ENCODE peak calls at places on chromosome 17, in seven cellular contexts. R is glomerular endothelial cell; U is head of caudate nucleus; W is CD8-positive, alpha-beta memory T cell; V is lower lobe of right lung; I is left lung; F is NCI-H1092 treated with DMSO at 0.1 percent for 48 hours. E is an unnamed sample.

GRCh38 chr17:74096456-74096855 is 107.0 kb upstream of the RPL38 start:
- DNase-seq in I (no peak), W (no peak), F (no peak), V (no peak), R (no peak), U (no peak), E (no peak)

GRCh38 chr17:79036609-79037008 is 12.6 kb downstream of the C1QTNF1 start:
- DNase-seq in R (peak), F (no peak), V (no peak), U (no peak), W (no peak), I (no peak), E (no peak)

GRCh38 chr17:77375917-77376651 is 235.3 kb downstream of the SEC14L1 start:
- DNase-seq in R (no peak), W (peak), F (no peak), V (no peak), I (no peak), U (no peak), E (no peak)

GRCh38 chr17:76124582-76125390 is 16.3 kb downstream of the FOXJ1 start:
- DNase-seq in V (peak), I (no peak), W (no peak), F (no peak), R (no peak), U (no peak), E (no peak)

GRCh38 chr17:29977836-29978235 is 36.4 kb downstream of the EFCAB5 start:
- DNase-seq in R (no peak), U (no peak), F (no peak), W (no peak), I (no peak), V (no peak), E (no peak)

GRCh38 chr17:75617218-75617617 is 16.0 kb upstream of the SMIM5 start:
- DNase-seq in R (no peak), I (no peak), V (no peak), U (no peak), W (no peak), F (no peak), E (no peak)

GRCh38 chr17:76414334-76415295 is 30.2 kb downstream of the SPHK1 start:
- DNase-seq in W (no peak), F (peak), I (no peak), R (no peak), U (peak), V (no peak), E (peak)

GRCh38 chr17:40071720-40072480 is 9.1 kb downstream of the THRA start:
- DNase-seq in F (peak), R (no peak), U (peak), W (no peak), V (peak), I (peak), E (peak)

GRCh38 chr17:16872836-16873653 is 98.9 kb downstream of the TNFRSF13B start:
- DNase-seq in I (no peak), R (no peak), W (no peak), U (peak), V (no peak), F (no peak), E (no peak)

GRCh38 chr17:17351356-17351891 is 48.3 kb downstream of the NT5M start:
- DNase-seq in W (no peak), F (no peak), V (no peak), R (no peak), U (no peak), I (no peak), E (no peak)

GRCh38 chr17:57697197-57697596 is 47.9 kb downstream of the CCDC182 start:
- DNase-seq in F (no peak), I (no peak), R (no peak), U (no peak), V (no peak), W (no peak), E (no peak)

GRCh38 chr17:5513610-5514009 is 27.2 kb downstream of the MIS12 start:
- DNase-seq in R (no peak), F (no peak), W (no peak), U (no peak), V (no peak), I (no peak), E (no peak)

GRCh38 chr17:57440522-57441269 is 184.4 kb downstream of the MSI2 start:
- DNase-seq in V (peak), F (peak), R (no peak), I (no peak), U (peak), W (peak), E (peak)

GRCh38 chr17:81030726-81031570 is 4.0 kb upstream of the BAIAP2 start:
- DNase-seq in W (no peak), F (peak), I (peak), U (peak), V (peak), R (no peak), E (peak)

GRCh38 chr17:58487589-58488427 is at the start of gene HSF5:
- DNase-seq in R (no peak), W (peak), U (no peak), V (peak), F (no peak), I (peak), E (peak)

GRCh38 chr17:45828171-45829133 is 16.2 kb upstream of the SPPL2C start:
- DNase-seq in W (no peak), R (no peak), V (no peak), U (no peak), F (no peak), I (no peak), E (no peak)

GRCh38 chr17:81306898-81307510 is 11.9 kb upstream of the SLC38A10 start:
- DNase-seq in F (no peak), R (no peak), I (no peak), V (no peak), W (no peak), U (no peak), E (no peak)

E was measured in kidney.